ENCODE peak calls at places on chromosomes 13 and 19, in five cellular contexts. L is A549, B is choroid plexus epithelial cell, A is caudate nucleus, O is A673. P is an unnamed sample.

GRCh38 chr13:33260168-33261098 is 25.1 kb downstream of the STARD13 start:
- DNase-seq in L (no peak), B (peak; percentile 84), A (no peak), O (peak; percentile 58), P (no peak)

GRCh38 chr19:1102407-1103106 is 1.2 kb upstream of the GPX4 start:
- DNase-seq in L (peak; percentile 94), B (peak; percentile 99), A (no peak), O (no peak), P (peak; percentile 36)

GRCh38 chr19:47111081-47111589 is 2.4 kb downstream of the ZC3H4 start:
- DNase-seq in L (no peak), B (peak; percentile 19), A (no peak), O (peak; percentile 27), P (peak; percentile 32)

GRCh38 chr13:26062853-26063444 is 11.1 kb upstream of the SHISA2 start:
- DNase-seq in L (peak; percentile 43), B (peak; percentile 84), A (peak; percentile 40), O (peak; percentile 71), P (no peak)

GRCh38 chr19:12364391-12365093 is 941 bp downstream of the ZNF442 start:
- DNase-seq in L (no peak), B (peak; percentile 30), A (no peak), O (peak; percentile 4), P (no peak)

GRCh38 chr13:77494226-77494625 is 41.3 kb upstream of the SCEL start:
- DNase-seq in L (no peak), B (no peak), A (no peak), O (no peak), P (no peak)

GRCh38 chr13:113083402-113084061 is 22.1 kb upstream of the F7 start:
- DNase-seq in L (peak; percentile 67), B (no peak), A (peak; percentile 16), O (peak; percentile 67), P (no peak)

GRCh38 chr19:40416918-40417713 is 3.9 kb upstream of the PRX start:
- DNase-seq in L (peak; percentile 71), B (peak; percentile 12), A (no peak), O (no peak), P (no peak)

GRCh38 chr13:36834299-36834698 is 15.3 kb downstream of the RFXAP start:
- DNase-seq in L (no peak), B (no peak), A (no peak), O (no peak), P (no peak)

GRCh38 chr13:112703935-112704633 is 14.2 kb downstream of the ATP11A start:
- DNase-seq in L (no peak), B (no peak), A (no peak), O (no peak), P (no peak)

GRCh38 chr19:7685546-7686445 is 5.2 kb downstream of the TRAPPC5 start:
- DNase-seq in L (no peak), B (no peak), A (no peak), O (no peak), P (no peak)

GRCh38 chr13:94707400-94708021 is 4.8 kb downstream of the SOX21 start:
- DNase-seq in L (peak; percentile 18), B (no peak), A (peak; percentile 31), O (no peak), P (no peak)

GRCh38 chr19:51712461-51713081 is 11.2 kb downstream of the HAS1 start:
- DNase-seq in L (peak; percentile 83), B (peak; percentile 81), A (no peak), O (peak; percentile 68), P (no peak)

GRCh38 chr13:46866150-46866549 is 30.7 kb downstream of the HTR2A start:
- DNase-seq in L (peak; percentile 1), B (peak; percentile 87), A (no peak), O (peak; percentile 61), P (no peak)

GRCh38 chr13:112854321-112854720 is 114.7 kb upstream of the MCF2L start:
- DNase-seq in L (no peak), B (no peak), A (no peak), O (no peak), P (no peak)

GRCh38 chr13:21641629-21642028 is 29.2 kb upstream of the FGF9 start:
- DNase-seq in L (no peak), B (no peak), A (no peak), O (no peak), P (no peak)

GRCh38 chr19:40762754-40763153 is 11.8 kb downstream of the SNRPA start:
- DNase-seq in L (no peak), B (peak; percentile 41), A (no peak), O (no peak), P (no peak)

GRCh38 chr13:73096173-73097117 is 37.6 kb downstream of the KLF5 start:
- DNase-seq in L (peak; percentile 45), B (peak; percentile 24), A (no peak), O (no peak), P (no peak)

GRCh38 chr13:62033932-62034331 is 618.3 kb upstream of the PCDH20 start:
- DNase-seq in L (no peak), B (no peak), A (no peak), O (no peak), P (no peak)

GRCh38 chr13:23385931-23386330 is 47.6 kb downstream of the SACS start:
- DNase-seq in L (no peak), B (no peak), A (no peak), O (no peak), P (no peak)

GRCh38 chr19:41154060-41154459 is 39.0 kb upstream of the CYP2S1 start:
- DNase-seq in L (no peak), B (no peak), A (no peak), O (no peak), P (no peak)

GRCh38 chr13:110063490-110063889 is 243.5 kb downstream of the COL4A1 start:
- DNase-seq in L (no peak), B (no peak), A (no peak), O (no peak), P (no peak)

GRCh38 chr19:32676186-32676894 is 692 bp downstream of the RGS9BP start:
- DNase-seq in L (peak; percentile 74), B (no peak), A (no peak), O (no peak), P (peak; percentile 19)

GRCh38 chr19:2722541-2723344 is 1.6 kb upstream of the DIRAS1 start:
- DNase-seq in L (peak; percentile 58), B (peak; percentile 69), A (no peak), O (no peak), P (no peak)

GRCh38 chr19:30227071-30227621 is 145.0 kb upstream of the ZNF536 start:
- DNase-seq in L (no peak), B (no peak), A (no peak), O (no peak), P (peak; percentile 16)

GRCh38 chr13:82636119-82636518 is 1246.2 kb downstream of the SLITRK1 start:
- DNase-seq in L (no peak), B (peak; percentile 50), A (no peak), O (peak; percentile 5), P (no peak)

GRCh38 chr19:17296278-17296677 is 6.9 kb downstream of the ABHD8 start:
- DNase-seq in L (peak; percentile 73), B (peak; percentile 55), A (no peak), O (no peak), P (no peak)

GRCh38 chr19:46408611-46409039 is 4.7 kb downstream of the CCDC8 start:
- DNase-seq in L (no peak), B (peak; percentile 54), A (no peak), O (no peak), P (no peak)

GRCh38 chr19:49213791-49214190 is 56.2 kb downstream of the TRPM4 start:
- DNase-seq in L (peak; percentile 53), B (no peak), A (no peak), O (peak; percentile 52), P (no peak)

GRCh38 chr19:50858896-50859295 is 4.2 kb downstream of the KLK3 start:
- DNase-seq in L (no peak), B (no peak), A (no peak), O (no peak), P (no peak)

GRCh38 chr13:77697208-77698103 is at the start of gene SLAIN1:
- DNase-seq in L (peak; percentile 49), B (peak; percentile 22), A (peak; percentile 91), O (peak; percentile 95), P (peak; percentile 75)

GRCh38 chr19:389246-389934 is 19.6 kb downstream of the C2CD4C start:
- DNase-seq in L (no peak), B (no peak), A (no peak), O (no peak), P (no peak)

GRCh38 chr19:28652790-28653189 is 560.2 kb downstream of the UQCRFS1 start:
- DNase-seq in L (no peak), B (no peak), A (no peak), O (no peak), P (no peak)

GRCh38 chr19:49133621-49134454 is 14.5 kb downstream of the PPFIA3 start:
- DNase-seq in L (peak; percentile 72), B (peak; percentile 57), A (no peak), O (no peak), P (peak; percentile 49)

GRCh38 chr13:75679459-75679858 is 43.3 kb downstream of the LMO7 start:
- DNase-seq in L (no peak), B (no peak), A (no peak), O (no peak), P (no peak)